ENCODE peak calls at places on chromosomes 2 and 18, in four cellular contexts. One of them, this sample, is unnamed.

GRCh38 chr2:134253804-134254203 is at the start of gene MGAT5:
- DNase-seq in lower leg skin: no peak
- DNase-seq in suprapubic skin: no peak
- DNase-seq in fibroblast of pulmonary artery: peak
- DNase-seq in this sample: no peak

GRCh38 chr2:53511549-53511948 is 256.1 kb upstream of the CHAC2 start:
- DNase-seq in fibroblast of pulmonary artery: no peak
- DNase-seq in lower leg skin: no peak
- DNase-seq in suprapubic skin: no peak
- DNase-seq in this sample: no peak

GRCh38 chr2:216679658-216680024 is 15.7 kb downstream of the IGFBP5 start:
- DNase-seq in fibroblast of pulmonary artery: no peak
- DNase-seq in lower leg skin: no peak
- DNase-seq in suprapubic skin: no peak
- DNase-seq in this sample: no peak

GRCh38 chr2:218877331-218877730 is 3.3 kb upstream of the WNT10A start:
- DNase-seq in fibroblast of pulmonary artery: no peak
- DNase-seq in lower leg skin: no peak
- DNase-seq in suprapubic skin: no peak
- DNase-seq in this sample: no peak

GRCh38 chr18:35732652-35733051 is 151.1 kb downstream of the GALNT1 start:
- DNase-seq in suprapubic skin: no peak
- DNase-seq in lower leg skin: no peak
- DNase-seq in fibroblast of pulmonary artery: peak
- DNase-seq in this sample: no peak

GRCh38 chr2:216829533-216829932 is 30.3 kb downstream of the TNP1 start:
- DNase-seq in suprapubic skin: peak
- DNase-seq in lower leg skin: peak
- DNase-seq in fibroblast of pulmonary artery: peak
- DNase-seq in this sample: peak

GRCh38 chr2:177759443-177759842 is 313.1 kb downstream of the PDE11A start:
- DNase-seq in fibroblast of pulmonary artery: no peak
- DNase-seq in lower leg skin: no peak
- DNase-seq in suprapubic skin: no peak
- DNase-seq in this sample: no peak

GRCh38 chr2:168565112-168565511 is 109.0 kb downstream of the CERS6 start:
- DNase-seq in suprapubic skin: no peak
- DNase-seq in lower leg skin: no peak
- DNase-seq in fibroblast of pulmonary artery: peak
- DNase-seq in this sample: peak

GRCh38 chr2:219368690-219369108 is 19.0 kb downstream of the DNPEP start:
- DNase-seq in fibroblast of pulmonary artery: peak
- DNase-seq in lower leg skin: no peak
- DNase-seq in suprapubic skin: no peak
- DNase-seq in this sample: no peak

GRCh38 chr2:10430886-10431622 is 17.1 kb downstream of the ODC1 start:
- DNase-seq in suprapubic skin: no peak
- DNase-seq in fibroblast of pulmonary artery: no peak
- DNase-seq in lower leg skin: no peak
- DNase-seq in this sample: no peak

GRCh38 chr2:151120016-151120415 is 141.6 kb downstream of the RBM43 start:
- DNase-seq in fibroblast of pulmonary artery: no peak
- DNase-seq in lower leg skin: no peak
- DNase-seq in suprapubic skin: no peak
- DNase-seq in this sample: no peak

GRCh38 chr2:173652731-173653426 is 298.2 kb downstream of the CDCA7 start:
- DNase-seq in lower leg skin: no peak
- DNase-seq in suprapubic skin: no peak
- DNase-seq in fibroblast of pulmonary artery: peak
- DNase-seq in this sample: no peak

GRCh38 chr18:11357678-11358077 is 208.3 kb upstream of the PIEZO2 start:
- DNase-seq in suprapubic skin: no peak
- DNase-seq in lower leg skin: no peak
- DNase-seq in fibroblast of pulmonary artery: no peak
- DNase-seq in this sample: no peak

GRCh38 chr2:10792660-10793400 is 19.8 kb downstream of the PDIA6 start:
- DNase-seq in lower leg skin: no peak
- DNase-seq in suprapubic skin: no peak
- DNase-seq in fibroblast of pulmonary artery: no peak
- DNase-seq in this sample: no peak

GRCh38 chr18:77127769-77128671 is 4.6 kb downstream of the MBP start:
- DNase-seq in suprapubic skin: peak
- DNase-seq in lower leg skin: peak
- DNase-seq in fibroblast of pulmonary artery: peak
- DNase-seq in this sample: no peak

GRCh38 chr2:27959496-27959895 is 69.0 kb downstream of the BABAM2 start:
- DNase-seq in suprapubic skin: no peak
- DNase-seq in fibroblast of pulmonary artery: peak
- DNase-seq in lower leg skin: no peak
- DNase-seq in this sample: peak

GRCh38 chr2:96558061-96558460 is 21.5 kb downstream of the ARID5A start:
- DNase-seq in suprapubic skin: no peak
- DNase-seq in lower leg skin: peak
- DNase-seq in fibroblast of pulmonary artery: no peak
- DNase-seq in this sample: no peak

GRCh38 chr2:96554293-96555145 is 18.0 kb downstream of the ARID5A start:
- DNase-seq in suprapubic skin: no peak
- DNase-seq in lower leg skin: peak
- DNase-seq in fibroblast of pulmonary artery: peak
- DNase-seq in this sample: peak

GRCh38 chr2:96555146-96555610 is 18.6 kb downstream of the ARID5A start:
- DNase-seq in suprapubic skin: peak
- DNase-seq in lower leg skin: peak
- DNase-seq in fibroblast of pulmonary artery: no peak
- DNase-seq in this sample: no peak

GRCh38 chr2:96553176-96553956 is 16.8 kb downstream of the ARID5A start:
- DNase-seq in lower leg skin: peak
- DNase-seq in fibroblast of pulmonary artery: no peak
- DNase-seq in suprapubic skin: peak
- DNase-seq in this sample: no peak

GRCh38 chr2:96556441-96557330 is 20.1 kb downstream of the ARID5A start:
- DNase-seq in lower leg skin: peak
- DNase-seq in fibroblast of pulmonary artery: peak
- DNase-seq in suprapubic skin: no peak
- DNase-seq in this sample: no peak
- TF ChIP-seq CTCF in lower leg skin: no peak
- TF ChIP-seq CTCF in fibroblast of pulmonary artery: no peak
- TF ChIP-seq CTCF in suprapubic skin: no peak
- TF ChIP-seq CTCF in this sample: no peak

GRCh38 chr2:31263636-31264190 is 29.8 kb downstream of the EHD3 start:
- DNase-seq in suprapubic skin: no peak
- DNase-seq in lower leg skin: no peak
- DNase-seq in fibroblast of pulmonary artery: no peak
- DNase-seq in this sample: no peak
- TF ChIP-seq CTCF in suprapubic skin: no peak
- TF ChIP-seq CTCF in lower leg skin: no peak
- TF ChIP-seq CTCF in fibroblast of pulmonary artery: no peak
- TF ChIP-seq CTCF in this sample: no peak

GRCh38 chr2:23366720-23367119 is 18.3 kb upstream of the KLHL29 start:
- DNase-seq in suprapubic skin: no peak
- DNase-seq in lower leg skin: no peak
- DNase-seq in fibroblast of pulmonary artery: no peak
- DNase-seq in this sample: no peak

GRCh38 chr2:23361185-23361584 is 23.8 kb upstream of the KLHL29 start:
- DNase-seq in fibroblast of pulmonary artery: no peak
- DNase-seq in suprapubic skin: no peak
- DNase-seq in lower leg skin: peak
- DNase-seq in this sample: no peak

GRCh38 chr2:23363268-23363667 is 21.7 kb upstream of the KLHL29 start:
- DNase-seq in suprapubic skin: no peak
- DNase-seq in lower leg skin: no peak
- DNase-seq in fibroblast of pulmonary artery: no peak
- DNase-seq in this sample: no peak

GRCh38 chr2:23360571-23361125 is 24.3 kb upstream of the KLHL29 start:
- DNase-seq in suprapubic skin: no peak
- DNase-seq in lower leg skin: peak
- DNase-seq in fibroblast of pulmonary artery: no peak
- DNase-seq in this sample: no peak

GRCh38 chr2:23363831-23364230 is 21.1 kb upstream of the KLHL29 start:
- DNase-seq in suprapubic skin: no peak
- DNase-seq in fibroblast of pulmonary artery: no peak
- DNase-seq in lower leg skin: no peak
- DNase-seq in this sample: no peak
- TF ChIP-seq CTCF in suprapubic skin: no peak
- TF ChIP-seq CTCF in fibroblast of pulmonary artery: no peak
- TF ChIP-seq CTCF in lower leg skin: no peak
- TF ChIP-seq CTCF in this sample: no peak

DNA sequence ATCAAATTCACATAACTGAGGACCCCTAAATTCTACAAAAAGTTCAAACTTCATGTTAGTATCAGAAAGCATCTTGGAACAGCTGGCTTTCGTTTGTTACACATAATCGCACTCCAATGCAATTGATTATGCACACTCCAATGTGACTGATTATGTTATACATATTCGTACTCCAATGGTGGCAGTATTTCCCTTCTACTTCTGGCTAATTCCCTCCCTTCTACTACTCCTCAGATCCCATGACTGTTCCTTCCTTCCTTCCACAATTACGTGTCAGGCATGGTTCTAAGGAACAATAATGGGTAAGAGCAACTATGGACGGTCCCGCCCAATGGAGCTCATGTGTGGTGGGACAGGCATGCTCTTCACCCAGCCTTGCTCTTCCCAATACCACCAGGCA is 137.1 kb upstream of the CCDC150 start:
- DNase-seq in fibroblast of pulmonary artery: no peak
- DNase-seq in suprapubic skin: no peak
- DNase-seq in lower leg skin: no peak
- DNase-seq in this sample: no peak
- TF ChIP-seq CTCF in fibroblast of pulmonary artery: no peak
- TF ChIP-seq CTCF in suprapubic skin: no peak
- TF ChIP-seq CTCF in lower leg skin: no peak
- TF ChIP-seq CTCF in this sample: no peak

GRCh38 chr2:161580021-161580420 is 44.2 kb upstream of the SLC4A10 start:
- DNase-seq in fibroblast of pulmonary artery: no peak
- DNase-seq in suprapubic skin: no peak
- DNase-seq in lower leg skin: no peak
- DNase-seq in this sample: no peak

GRCh38 chr2:161578998-161579397 is 45.2 kb upstream of the SLC4A10 start:
- DNase-seq in fibroblast of pulmonary artery: no peak
- DNase-seq in lower leg skin: no peak
- DNase-seq in suprapubic skin: no peak
- DNase-seq in this sample: no peak

GRCh38 chr2:161571051-161571429 is 53.2 kb upstream of the SLC4A10 start:
- DNase-seq in fibroblast of pulmonary artery: no peak
- DNase-seq in suprapubic skin: no peak
- DNase-seq in lower leg skin: no peak
- DNase-seq in this sample: no peak

GRCh38 chr2:161580426-161580825 is 43.8 kb upstream of the SLC4A10 start:
- DNase-seq in suprapubic skin: no peak
- DNase-seq in fibroblast of pulmonary artery: no peak
- DNase-seq in lower leg skin: no peak
- DNase-seq in this sample: no peak

GRCh38 chr2:161576421-161576820 is 47.8 kb upstream of the SLC4A10 start:
- DNase-seq in suprapubic skin: no peak
- DNase-seq in lower leg skin: no peak
- DNase-seq in fibroblast of pulmonary artery: no peak
- DNase-seq in this sample: no peak
- TF ChIP-seq CTCF in suprapubic skin: no peak
- TF ChIP-seq CTCF in lower leg skin: no peak
- TF ChIP-seq CTCF in fibroblast of pulmonary artery: peak
- TF ChIP-seq CTCF in this sample: no peak

DNA sequence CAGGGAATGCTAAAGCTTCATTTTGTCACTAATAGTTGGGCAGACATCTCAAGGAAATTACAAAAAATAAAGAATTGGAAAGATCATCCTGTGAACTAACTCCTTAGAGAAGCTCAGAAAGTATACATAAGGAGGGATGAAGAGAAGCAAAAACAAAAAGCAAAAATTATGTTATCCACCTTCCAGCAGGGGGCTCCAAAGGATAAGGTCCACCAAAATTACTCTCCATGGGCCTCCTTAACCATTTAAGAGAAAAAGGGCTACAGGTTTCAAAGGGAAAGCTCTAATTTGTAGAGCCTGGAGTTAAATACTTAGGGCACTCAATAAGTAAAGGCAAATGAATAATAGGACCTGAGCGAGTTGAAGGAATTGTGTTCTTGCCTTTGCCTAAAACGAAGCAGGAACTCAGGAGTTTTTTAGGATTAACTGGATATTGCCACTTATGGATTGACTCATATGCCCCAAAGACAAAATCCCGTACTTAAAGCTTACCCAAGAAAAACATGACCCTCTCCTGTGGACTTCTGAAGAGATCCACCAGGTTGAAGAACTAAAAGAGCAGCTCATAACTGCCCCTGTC is 1167.9 kb downstream of the DSC3 start:
- DNase-seq in suprapubic skin: no peak
- DNase-seq in lower leg skin: no peak
- DNase-seq in fibroblast of pulmonary artery: peak
- DNase-seq in this sample: no peak
- TF ChIP-seq CTCF in suprapubic skin: no peak
- TF ChIP-seq CTCF in lower leg skin: no peak
- TF ChIP-seq CTCF in fibroblast of pulmonary artery: peak
- TF ChIP-seq CTCF in this sample: no peak

GRCh38 chr2:120678251-120678650 is 57.4 kb upstream of the GLI2 start:
- DNase-seq in fibroblast of pulmonary artery: no peak
- DNase-seq in suprapubic skin: no peak
- DNase-seq in lower leg skin: no peak
- DNase-seq in this sample: no peak
- TF ChIP-seq CTCF in fibroblast of pulmonary artery: no peak
- TF ChIP-seq CTCF in suprapubic skin: no peak
- TF ChIP-seq CTCF in lower leg skin: no peak
- TF ChIP-seq CTCF in this sample: no peak

GRCh38 chr18:51135795-51136194 is 61.7 kb downstream of the MEX3C start:
- DNase-seq in fibroblast of pulmonary artery: no peak
- DNase-seq in suprapubic skin: no peak
- DNase-seq in lower leg skin: no peak
- DNase-seq in this sample: no peak
- TF ChIP-seq CTCF in fibroblast of pulmonary artery: peak
- TF ChIP-seq CTCF in suprapubic skin: no peak
- TF ChIP-seq CTCF in lower leg skin: no peak
- TF ChIP-seq CTCF in this sample: no peak

This sample was measured in uterus.